ENCODE peak calls at places on chromosomes 16 and 17, in seven cellular contexts. S is stimulated activated CD4-positive, alpha-beta T cell treated with anti-CD3 and anti-CD28 coated beads, Interleukin-15, amount 100 ng/mL, for 1 hour; T is kidney epithelial cell; E is stimulated activated CD8-positive, alpha-beta memory T cell treated with anti-CD3 and anti-CD28 coated beads, Interleukin-4, amount 100 ng/mL, for 1 hour; N is AG09309; F is ELR; L is cardiac muscle cell. Y is an unnamed sample.

GRCh38 chr16:68629315-68629900 is 15.7 kb upstream of the CDH3 start:
- DNase-seq in S (no peak), T (no peak), E (no peak), N (no peak), F (no peak), L (no peak), Y (no peak)

GRCh38 chr17:64118452-64118979 is 11.4 kb downstream of the ERN1 start:
- DNase-seq in S (no peak), T (no peak), E (no peak), N (no peak), F (peak; percentile 21), L (peak; percentile 52), Y (no peak)

GRCh38 chr16:77043076-77043475 is 147.9 kb upstream of the MON1B start:
- DNase-seq in S (no peak), T (no peak), E (no peak), N (no peak), F (peak; percentile 4), L (peak; percentile 49), Y (no peak)

GRCh38 chr16:83581082-83581481 is 226.7 kb upstream of the HSBP1 start:
- DNase-seq in S (no peak), T (peak; percentile 25), E (no peak), N (no peak), F (peak; percentile 39), L (no peak), Y (no peak)

GRCh38 chr17:75102385-75102821 is 7.4 kb upstream of the ARMC7 start:
- DNase-seq in S (no peak), T (no peak), E (no peak), N (no peak), F (no peak), L (no peak), Y (no peak)

GRCh38 chr16:30010817-30011504 is at the start of gene DOC2A:
- DNase-seq in S (no peak), T (no peak), E (no peak), N (no peak), F (no peak), L (no peak), Y (no peak)

GRCh38 chr16:5035909-5036227 is 2.1 kb upstream of the NAGPA start:
- DNase-seq in S (no peak), T (no peak), E (no peak), N (no peak), F (no peak), L (no peak), Y (no peak)

GRCh38 chr17:67514998-67515397 is 137.9 kb downstream of the PITPNC1 start:
- DNase-seq in S (no peak), T (no peak), E (no peak), N (no peak), F (no peak), L (no peak), Y (no peak)

GRCh38 chr16:11682655-11683096 is 14.4 kb downstream of the SNN start:
- DNase-seq in S (no peak), T (peak; percentile 86), E (no peak), N (peak; percentile 76), F (peak; percentile 89), L (peak; percentile 88), Y (no peak)

GRCh38 chr17:31388770-31389672 is 2.5 kb upstream of the RAB11FIP4 start:
- DNase-seq in S (no peak), T (no peak), E (no peak), N (no peak), F (peak; percentile 54), L (peak; percentile 33), Y (peak; percentile 25)

GRCh38 chr17:1120596-1121441 is 59.0 kb downstream of the ABR start:
- DNase-seq in S (no peak), T (no peak), E (no peak), N (no peak), F (no peak), L (no peak), Y (no peak)

GRCh38 chr16:50288920-50289319 is 22.6 kb downstream of the ADCY7 start:
- DNase-seq in S (no peak), T (no peak), E (no peak), N (no peak), F (no peak), L (no peak), Y (no peak)

GRCh38 chr16:55039511-55039910 is 108.8 kb downstream of the IRX5 start:
- DNase-seq in S (no peak), T (no peak), E (no peak), N (no peak), F (no peak), L (no peak), Y (no peak)

GRCh38 chr17:45144199-45145034 is 3.9 kb upstream of the HEXIM1 start:
- DNase-seq in S (no peak), T (no peak), E (no peak), N (no peak), F (peak; percentile 53), L (peak; percentile 75), Y (no peak)

GRCh38 chr17:35240861-35241260 is 2.0 kb upstream of the SLFN5 start:
- DNase-seq in S (no peak), T (no peak), E (no peak), N (no peak), F (no peak), L (no peak), Y (no peak)

GRCh38 chr16:88132836-88133506 is 181.7 kb downstream of the BANP start:
- DNase-seq in S (no peak), T (no peak), E (no peak), N (no peak), F (no peak), L (no peak), Y (no peak)

GRCh38 chr16:22402191-22402590 is 27.8 kb upstream of the CDR2 start:
- DNase-seq in S (no peak), T (no peak), E (no peak), N (no peak), F (peak; percentile 60), L (no peak), Y (no peak)

GRCh38 chr16:66007717-66008116 is 358.8 kb upstream of the CDH5 start:
- DNase-seq in S (no peak), T (no peak), E (no peak), N (peak; percentile 67), F (peak; percentile 50), L (peak; percentile 82), Y (no peak)

GRCh38 chr16:83513006-83513755 is 294.6 kb upstream of the HSBP1 start:
- DNase-seq in S (no peak), T (peak; percentile 61), E (no peak), N (peak; percentile 65), F (peak; percentile 87), L (peak; percentile 42), Y (no peak)

GRCh38 chr17:64357191-64357981 is 33.3 kb downstream of the PECAM1 start:
- DNase-seq in S (no peak), T (peak; percentile 49), E (no peak), N (peak; percentile 99), F (peak; percentile 97), L (peak; percentile 99), Y (no peak)

GRCh38 chr17:59154721-59155438 is at the start of gene SKA2:
- DNase-seq in S (peak; percentile 94), T (no peak), E (peak; percentile 93), N (no peak), F (peak; percentile 100), L (peak; percentile 100), Y (peak; percentile 98)

GRCh38 chr16:86755571-86756006 is 177.2 kb downstream of the FOXL1 start:
- DNase-seq in S (no peak), T (no peak), E (no peak), N (no peak), F (no peak), L (peak; percentile 93), Y (no peak)

GRCh38 chr17:76982408-76983074 is 114.3 kb downstream of the MGAT5B start:
- DNase-seq in S (no peak), T (no peak), E (no peak), N (no peak), F (no peak), L (no peak), Y (no peak)

GRCh38 chr16:85697441-85697840 is 8.7 kb upstream of the GINS2 start:
- DNase-seq in S (no peak), T (no peak), E (no peak), N (no peak), F (no peak), L (no peak), Y (no peak)

GRCh38 chr17:29195465-29196081 is 15.4 kb upstream of the MYO18A start:
- DNase-seq in S (no peak), T (no peak), E (no peak), N (no peak), F (peak; percentile 82), L (no peak), Y (no peak)

GRCh38 chr16:19907161-19907992 is 22.7 kb upstream of the GPRC5B start:
- DNase-seq in S (peak; percentile 40), T (no peak), E (peak; percentile 29), N (peak; percentile 10), F (peak; percentile 69), L (peak; percentile 82), Y (peak; percentile 31)

GRCh38 chr17:77497578-77497934 is 356.8 kb downstream of the SEC14L1 start:
- DNase-seq in S (no peak), T (no peak), E (no peak), N (no peak), F (no peak), L (no peak), Y (no peak)